ENCODE peak calls at places on chromosomes 12 and 14, in eight cellular contexts. M, L, R, Y, N, U, A and X are unnamed samples.

GRCh38 chr14:20986811-20987210 is 3.0 kb upstream of the METTL17 start:
- DNase-seq in M (peak), L (peak), R (no peak), Y (peak), N (peak), U (no peak), A (no peak), X (no peak)

GRCh38 chr14:59363545-59364226 is 101.5 kb downstream of the GPR135 start:
- DNase-seq in M (peak), L (peak), R (no peak), Y (peak), N (peak), U (no peak), A (no peak), X (no peak)

GRCh38 chr12:102423447-102423846 is 56.9 kb downstream of the IGF1 start:
- DNase-seq in M (no peak), L (no peak), R (no peak), Y (no peak), N (no peak), U (no peak), A (no peak), X (no peak)

GRCh38 chr12:79674629-79675028 is 16.1 kb downstream of the PAWR start:
- DNase-seq in M (no peak), L (peak), R (no peak), Y (peak), N (peak), U (no peak), A (no peak), X (no peak)

GRCh38 chr12:48197967-48198618 is 5.0 kb downstream of the OR10AD1 start:
- DNase-seq in M (peak), L (peak), R (peak), Y (peak), N (peak), U (peak), A (peak), X (peak)

GRCh38 chr14:64684091-64684490 is 20.1 kb upstream of the PLEKHG3 start:
- DNase-seq in M (peak), L (no peak), R (no peak), Y (no peak), N (peak), U (no peak), A (peak), X (no peak)

GRCh38 chr12:5040368-5040767 is 3.3 kb upstream of the KCNA5 start:
- DNase-seq in M (no peak), L (no peak), R (no peak), Y (no peak), N (no peak), U (no peak), A (no peak), X (no peak)

GRCh38 chr14:68787235-68787727 is 5.6 kb downstream of the ZFP36L1 start:
- DNase-seq in M (no peak), L (no peak), R (no peak), Y (peak), N (no peak), U (no peak), A (no peak), X (no peak)

GRCh38 chr12:109868182-109869051 is 11.9 kb downstream of the GLTP start:
- DNase-seq in M (no peak), L (no peak), R (no peak), Y (peak), N (no peak), U (no peak), A (no peak), X (no peak)

GRCh38 chr14:104187931-104188726 is 49.7 kb downstream of the KIF26A start:
- DNase-seq in M (no peak), L (peak), R (no peak), Y (no peak), N (no peak), U (peak), A (no peak), X (no peak)

GRCh38 chr14:89418452-89418851 is 1.4 kb upstream of the FOXN3 start:
- DNase-seq in M (no peak), L (no peak), R (no peak), Y (no peak), N (no peak), U (no peak), A (no peak), X (no peak)

GRCh38 chr12:52156757-52157565 is 34.9 kb downstream of the KRT80 start:
- DNase-seq in M (peak), L (peak), R (peak), Y (peak), N (peak), U (peak), A (peak), X (no peak)

GRCh38 chr14:102375126-102375525 is 12.4 kb downstream of the TECPR2 start:
- DNase-seq in M (no peak), L (no peak), R (no peak), Y (no peak), N (no peak), U (no peak), A (no peak), X (no peak)

GRCh38 chr12:100779191-100779590 is 15.4 kb upstream of the ANO4 start:
- DNase-seq in M (no peak), L (no peak), R (no peak), Y (no peak), N (no peak), U (no peak), A (no peak), X (no peak)

GRCh38 chr12:122836027-122836921 is 1.0 kb downstream of the HIP1R start:
- DNase-seq in M (peak), L (peak), R (peak), Y (peak), N (no peak), U (peak), A (no peak), X (peak)

GRCh38 chr12:44287545-44287944 is 451.7 kb downstream of the TMEM117 start:
- DNase-seq in M (peak), L (no peak), R (no peak), Y (peak), N (no peak), U (no peak), A (no peak), X (no peak)

GRCh38 chr14:65229431-65230286 is 127.3 kb upstream of the MAX start:
- DNase-seq in M (peak), L (no peak), R (peak), Y (no peak), N (peak), U (peak), A (no peak), X (no peak)

GRCh38 chr12:118219772-118220171 is 83.8 kb downstream of the PEBP1 start:
- DNase-seq in M (no peak), L (no peak), R (no peak), Y (no peak), N (no peak), U (no peak), A (no peak), X (no peak)

GRCh38 chr12:125208942-125209341 is 143.7 kb downstream of the AACS start:
- DNase-seq in M (no peak), L (no peak), R (no peak), Y (no peak), N (no peak), U (no peak), A (no peak), X (no peak)

GRCh38 chr12:70933133-70933532 is 12.6 kb upstream of the PTPRR start:
- DNase-seq in M (no peak), L (no peak), R (no peak), Y (no peak), N (no peak), U (no peak), A (no peak), X (no peak)

GRCh38 chr14:88955470-88955869 is 131.0 kb downstream of the TTC8 start:
- DNase-seq in M (no peak), L (no peak), R (no peak), Y (no peak), N (no peak), U (no peak), A (no peak), X (no peak)

GRCh38 chr12:5661820-5662219 is 229.9 kb downstream of the NTF3 start:
- DNase-seq in M (no peak), L (no peak), R (no peak), Y (no peak), N (no peak), U (peak), A (no peak), X (no peak)

GRCh38 chr14:100108042-100108825 is 43.0 kb downstream of the EVL start:
- DNase-seq in M (peak), L (peak), R (peak), Y (peak), N (peak), U (peak), A (peak), X (peak)

GRCh38 chr14:57831981-57832380 is 33.9 kb downstream of the SLC35F4 start:
- DNase-seq in M (no peak), L (no peak), R (no peak), Y (peak), N (no peak), U (no peak), A (no peak), X (no peak)

GRCh38 chr14:96245710-96246534 is 10.1 kb upstream of the BDKRB1 start:
- DNase-seq in M (no peak), L (no peak), R (no peak), Y (peak), N (peak), U (no peak), A (no peak), X (no peak)

GRCh38 chr14:102450206-102451063 is 59.1 kb downstream of the ANKRD9 start:
- DNase-seq in M (no peak), L (no peak), R (no peak), Y (no peak), N (no peak), U (no peak), A (no peak), X (no peak)

GRCh38 chr12:91327889-91328288 is 145.3 kb upstream of the DCN start:
- DNase-seq in M (peak), L (peak), R (no peak), Y (no peak), N (no peak), U (no peak), A (no peak), X (no peak)

GRCh38 chr14:61503167-61503801 is 181.9 kb downstream of the PRKCH start:
- DNase-seq in M (peak), L (no peak), R (no peak), Y (peak), N (peak), U (no peak), A (no peak), X (peak)

GRCh38 chr12:56198836-56199235 is 9.6 kb upstream of the SMARCC2 start:
- DNase-seq in M (peak), L (no peak), R (no peak), Y (no peak), N (peak), U (no peak), A (no peak), X (no peak)

GRCh38 chr14:64089920-64090319 is 204.3 kb downstream of the ESR2 start:
- DNase-seq in M (no peak), L (no peak), R (no peak), Y (peak), N (no peak), U (no peak), A (no peak), X (no peak)

GRCh38 chr12:58710896-58711295 is 209.4 kb downstream of the LRIG3 start:
- DNase-seq in M (no peak), L (no peak), R (no peak), Y (no peak), N (no peak), U (no peak), A (no peak), X (no peak)

GRCh38 chr12:44155349-44155748 is 319.5 kb downstream of the TMEM117 start:
- DNase-seq in M (no peak), L (no peak), R (no peak), Y (no peak), N (no peak), U (no peak), A (no peak), X (no peak)

GRCh38 chr14:101254805-101255764 is 306.2 kb upstream of the DIO3 start:
- DNase-seq in M (peak), L (no peak), R (no peak), Y (no peak), N (no peak), U (no peak), A (peak), X (no peak)
- H3K4me3 ChIP-seq in M (no peak), L (no peak), R (no peak), Y (no peak), N (no peak), U (no peak), A (no peak), X (no peak)

GRCh38 chr14:94826774-94827173 is 56.9 kb upstream of the GSC start:
- DNase-seq in M (no peak), L (no peak), R (no peak), Y (no peak), N (no peak), U (no peak), A (no peak), X (no peak)

GRCh38 chr14:94827711-94828505 is 58.0 kb upstream of the GSC start:
- DNase-seq in M (no peak), L (no peak), R (no peak), Y (no peak), N (no peak), U (no peak), A (peak), X (no peak)

GRCh38 chr14:94836849-94837248 is 66.9 kb upstream of the GSC start:
- DNase-seq in M (no peak), L (no peak), R (no peak), Y (no peak), N (no peak), U (no peak), A (no peak), X (no peak)

DNA sequence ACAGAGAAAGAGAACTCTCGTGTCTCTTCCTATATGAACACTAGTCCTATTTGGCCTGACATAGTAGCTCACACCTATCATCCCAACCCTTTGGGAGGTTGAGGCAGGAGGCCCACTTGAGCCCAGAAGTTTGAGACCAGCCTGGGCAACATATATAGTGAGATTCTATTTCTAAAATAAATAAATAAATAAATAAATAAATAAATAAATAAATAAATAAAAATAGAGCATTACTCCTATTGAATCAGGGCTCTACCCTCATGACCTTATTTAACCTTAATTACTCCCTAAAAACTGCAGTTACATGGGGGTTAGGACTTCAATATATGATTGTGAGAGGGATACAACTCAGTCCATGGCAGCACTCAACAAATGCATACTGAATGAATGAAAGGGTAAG is 61.2 kb upstream of the GSC start:
- DNase-seq in M (no peak), L (no peak), R (no peak), Y (no peak), N (no peak), U (no peak), A (no peak), X (no peak)
- TF ChIP-seq CTCF in M (no peak), L (no peak), R (no peak), Y (no peak), N (no peak), U (no peak), A (no peak), X (no peak)

GRCh38 chr12:105331805-105332251 is 1.3 kb downstream of the C12orf75 start:
- DNase-seq in M (no peak), L (peak), R (no peak), Y (no peak), N (no peak), U (peak), A (no peak), X (no peak)
- H3K4me3 ChIP-seq in M (peak), L (peak), R (peak), Y (no peak), N (peak), U (no peak), A (no peak), X (peak)

DNA sequence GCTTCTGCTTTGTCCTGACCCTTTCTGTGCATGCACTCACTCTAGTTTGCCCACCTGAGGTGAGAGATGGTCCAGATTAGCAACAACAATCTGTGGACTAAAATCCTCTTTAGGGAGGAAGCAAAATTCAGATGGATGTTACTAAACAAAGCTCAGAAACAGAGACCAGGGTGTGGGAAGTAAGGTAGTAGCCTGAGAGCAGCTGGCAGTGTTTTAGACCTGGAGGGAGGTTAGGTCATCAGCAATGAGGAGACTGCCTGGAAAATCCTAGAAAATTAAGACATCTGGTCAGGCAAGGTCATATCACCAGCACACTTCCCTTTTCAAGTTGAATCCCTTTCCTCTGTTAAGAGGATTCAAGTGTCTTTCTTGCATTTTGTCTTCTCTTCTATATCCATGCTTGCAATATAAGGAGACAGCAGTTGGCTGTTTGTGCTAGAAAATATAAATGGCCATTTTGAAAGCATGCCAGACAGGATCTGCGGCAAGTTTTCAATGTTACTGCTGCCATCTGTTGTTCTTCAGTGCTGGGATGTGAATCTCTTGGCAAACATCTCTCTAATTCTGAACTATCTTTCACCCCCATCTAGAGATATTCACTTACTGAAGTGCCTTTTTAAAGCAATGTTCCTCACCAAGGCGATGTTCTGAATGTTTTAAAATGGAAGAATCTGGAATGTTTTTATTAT is 266.4 kb downstream of the NAV3 start:
- DNase-seq in M (peak), L (no peak), R (no peak), Y (no peak), N (peak), U (no peak), A (no peak), X (no peak)
- TF ChIP-seq CTCF in M (no peak), L (no peak), R (no peak), Y (no peak), N (peak), U (no peak), A (no peak), X (no peak)

GRCh38 chr14:76201162-76201561 is 49.4 kb downstream of the GPATCH2L start:
- DNase-seq in M (peak), L (peak), R (no peak), Y (peak), N (peak), U (no peak), A (no peak), X (no peak)
- H3K4me3 ChIP-seq in M (no peak), L (no peak), R (no peak), Y (no peak), N (no peak), U (no peak), A (no peak), X (no peak)

DNA sequence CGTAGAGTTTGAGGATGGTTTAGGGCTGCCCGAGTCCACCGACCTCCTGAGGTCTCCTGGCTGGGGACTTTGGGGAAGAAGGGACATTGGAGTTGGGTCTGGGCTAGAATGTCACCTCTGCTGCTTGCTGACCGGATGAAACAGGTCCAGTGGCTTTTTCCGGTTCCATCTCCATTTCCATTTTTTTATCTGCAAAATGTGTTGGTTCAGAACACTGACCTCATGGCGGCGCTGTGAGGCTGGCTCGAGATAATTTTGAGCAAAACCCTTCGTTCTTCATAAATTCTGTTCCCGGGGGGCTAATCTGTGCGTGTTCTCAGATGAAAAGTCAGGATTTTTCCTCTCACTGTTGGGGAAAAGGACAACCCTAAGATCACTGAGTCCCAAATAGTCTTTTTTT is 11.7 kb upstream of the MYL2 start:
- DNase-seq in M (peak), L (peak), R (no peak), Y (no peak), N (peak), U (no peak), A (no peak), X (no peak)
- TF ChIP-seq CTCF in M (peak), L (peak), R (no peak), Y (peak), N (peak), U (no peak), A (no peak), X (peak)

DNA sequence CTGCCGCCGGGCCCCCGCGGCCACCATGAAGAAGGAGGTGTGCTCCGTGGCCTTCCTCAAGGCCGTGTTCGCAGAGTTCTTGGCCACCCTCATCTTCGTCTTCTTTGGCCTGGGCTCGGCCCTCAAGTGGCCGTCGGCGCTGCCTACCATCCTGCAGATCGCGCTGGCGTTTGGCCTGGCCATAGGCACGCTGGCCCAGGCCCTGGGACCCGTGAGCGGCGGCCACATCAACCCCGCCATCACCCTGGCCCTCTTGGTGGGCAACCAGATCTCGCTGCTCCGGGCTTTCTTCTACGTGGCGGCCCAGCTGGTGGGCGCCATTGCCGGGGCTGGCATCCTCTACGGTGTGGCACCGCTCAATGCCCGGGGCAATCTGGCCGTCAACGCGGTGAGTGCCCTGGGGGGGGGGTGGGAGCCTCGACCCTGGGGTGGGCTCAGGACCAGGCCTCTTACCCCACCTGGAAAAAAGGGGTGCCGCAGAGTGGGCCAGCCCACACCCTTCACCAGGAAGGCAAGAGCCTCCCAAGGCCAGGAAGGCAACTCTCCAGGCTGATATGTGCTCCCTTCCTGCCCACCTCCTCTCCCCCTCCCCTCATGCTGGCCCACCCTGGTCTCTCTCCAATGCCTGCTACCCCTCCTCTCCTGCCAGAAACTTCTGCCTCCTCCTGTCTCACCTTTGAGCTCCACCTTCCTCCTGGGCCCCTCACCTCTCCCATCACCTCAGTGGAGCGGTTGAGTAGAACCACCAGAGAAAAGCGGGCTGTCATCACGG is 507 bp downstream of the AQP5 start:
- DNase-seq in M (no peak), L (no peak), R (no peak), Y (no peak), N (no peak), U (no peak), A (no peak), X (no peak)
- H3K4me3 ChIP-seq in M (no peak), L (no peak), R (no peak), Y (no peak), N (no peak), U (no peak), A (no peak), X (no peak)

GRCh38 chr12:127688901-127689428 is 578.0 kb upstream of the TMEM132C start:
- DNase-seq in M (no peak), L (no peak), R (no peak), Y (no peak), N (no peak), U (no peak), A (no peak), X (no peak)

GRCh38 chr12:127685476-127686234 is 581.3 kb upstream of the TMEM132C start:
- DNase-seq in M (no peak), L (no peak), R (no peak), Y (no peak), N (no peak), U (no peak), A (no peak), X (no peak)

GRCh38 chr12:127690161-127690560 is 576.8 kb upstream of the TMEM132C start:
- DNase-seq in M (no peak), L (peak), R (no peak), Y (no peak), N (peak), U (no peak), A (no peak), X (no peak)
- TF ChIP-seq CTCF in M (peak), L (peak), R (no peak), Y (no peak), N (peak), U (no peak), A (no peak), X (no peak)